ENCODE peak calls at places on chromosomes 6 and 20, in four cellular contexts. H is A549, U is testis, B is GM12891. Z is an unnamed sample.

GRCh38 chr20:31704225-31705119 is 18.2 kb downstream of the BCL2L1 start:
- DNase-seq in H (peak; percentile 75), U (no peak), B (no peak), Z (peak; percentile 30)

GRCh38 chr6:30740993-30741784 is 1.3 kb downstream of the FLOT1 start:
- DNase-seq in H (no peak), U (no peak), B (no peak), Z (no peak)

GRCh38 chr6:155171109-155171746 is 92.6 kb upstream of the CLDN20 start:
- DNase-seq in H (peak; percentile 50), U (no peak), B (peak; percentile 34), Z (no peak)

GRCh38 chr6:39941138-39941537 is 6.9 kb upstream of the MOCS1 start:
- DNase-seq in H (no peak), U (no peak), B (no peak), Z (no peak)

GRCh38 chr20:53984354-53984753 is 86.0 kb downstream of the BCAS1 start:
- DNase-seq in H (no peak), U (no peak), B (no peak), Z (no peak)

GRCh38 chr20:46983466-46983865 is 88.8 kb downstream of the EYA2 start:
- DNase-seq in H (no peak), U (no peak), B (no peak), Z (no peak)

GRCh38 chr20:49379338-49379737 is 101.5 kb upstream of the ZNFX1 start:
- DNase-seq in H (no peak), U (no peak), B (no peak), Z (no peak)

GRCh38 chr6:159693894-159694545 is 979 bp upstream of the SOD2 start:
- DNase-seq in H (no peak), U (peak; percentile 43), B (no peak), Z (no peak)

GRCh38 chr20:573414-574296 is 30.1 kb upstream of the CSNK2A1 start:
- DNase-seq in H (no peak), U (no peak), B (no peak), Z (no peak)

GRCh38 chr20:21564127-21564773 is 50.4 kb upstream of the NKX2-2 start:
- DNase-seq in H (no peak), U (no peak), B (no peak), Z (no peak)

GRCh38 chr20:35503841-35504460 is 25.5 kb downstream of the C20orf173 start:
- DNase-seq in H (no peak), U (peak; percentile 63), B (no peak), Z (no peak)

DNA sequence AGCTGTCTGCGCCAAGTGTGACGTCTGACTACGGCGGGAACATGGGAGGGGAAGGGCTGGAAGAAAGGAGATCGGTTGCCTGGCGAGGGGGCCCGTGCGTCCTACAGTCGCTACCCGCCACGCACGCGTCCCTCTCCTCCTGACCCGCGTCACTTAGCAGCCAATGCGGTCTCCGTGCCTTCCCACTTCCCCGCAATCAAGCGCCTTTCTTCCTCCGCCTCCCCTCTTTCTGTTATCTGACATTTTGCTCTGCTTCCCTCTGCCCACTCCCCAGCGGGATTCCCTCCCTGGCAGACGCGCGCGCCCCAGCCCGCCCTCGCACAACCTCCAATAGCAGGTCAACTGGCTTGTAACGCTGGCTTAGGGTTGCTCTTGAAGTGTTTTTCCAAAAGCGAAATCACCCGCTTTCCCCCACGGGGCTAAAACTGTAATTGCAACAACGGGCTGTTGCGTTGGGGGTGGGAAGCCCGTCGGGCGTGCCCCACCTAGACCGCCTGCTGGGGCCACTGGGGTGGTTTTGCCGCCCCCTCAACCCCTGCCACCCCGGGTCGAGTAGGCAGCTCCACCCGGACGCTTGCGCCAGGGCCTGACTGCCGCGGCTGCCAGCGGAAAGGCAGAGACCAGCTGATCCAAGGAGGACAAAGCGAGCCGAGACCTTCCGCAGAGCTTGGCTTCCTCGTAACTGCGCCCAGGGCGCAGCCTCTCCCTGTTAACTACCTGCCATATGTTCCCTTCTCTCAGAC is 6.2 kb upstream of the SOX4 start:
- DNase-seq in H (peak; percentile 36), U (peak; percentile 67), B (peak; percentile 39), Z (peak; percentile 45)
- TF ChIP-seq POLR2A in H (peak; percentile 7), U (no peak), B (no peak), Z (no peak)

GRCh38 chr6:111013144-111013905 is 31.5 kb downstream of the RPF2 start:
- DNase-seq in H (no peak), U (no peak), B (no peak), Z (no peak)
- TF ChIP-seq POLR2A in H (no peak), U (no peak), B (no peak), Z (no peak)

GRCh38 chr20:63639093-63639860 is 12.4 kb upstream of the GMEB2 start:
- DNase-seq in H (no peak), U (no peak), B (no peak), Z (no peak)
- TF ChIP-seq POLR2A in H (no peak), U (no peak), B (no peak), Z (no peak)

GRCh38 chr6:28866342-28867077 is 57.3 kb downstream of the TRIM27 start:
- DNase-seq in H (no peak), U (peak; percentile 81), B (peak; percentile 16), Z (no peak)
- TF ChIP-seq POLR2A in H (peak; percentile 36), U (no peak), B (no peak), Z (peak; percentile 34)